ENCODE peak calls at places on chromosomes 6 and 20, in six cellular contexts. One of them, this sample, is unnamed.

GRCh38 chr6:128600397-128600951 is 80.1 kb upstream of the PTPRK start:
- DNase-seq in HCT116: no peak
- DNase-seq in NCI-H748 treated with DMSO at 0.1 percent for 48 hours: peak
- DNase-seq in MM.1S: peak
- DNase-seq in NCI-H774: peak
- DNase-seq in HepG2: no peak
- DNase-seq in this sample: no peak

GRCh38 chr6:24836116-24836515 is 37.4 kb upstream of the ARMH2 start:
- DNase-seq in HCT116: no peak
- DNase-seq in NCI-H748 treated with DMSO at 0.1 percent for 48 hours: no peak
- DNase-seq in MM.1S: no peak
- DNase-seq in NCI-H774: no peak
- DNase-seq in HepG2: no peak
- DNase-seq in this sample: no peak

GRCh38 chr20:9422335-9422734 is 92.1 kb upstream of the LAMP5 start:
- DNase-seq in HCT116: no peak
- DNase-seq in NCI-H748 treated with DMSO at 0.1 percent for 48 hours: no peak
- DNase-seq in MM.1S: no peak
- DNase-seq in NCI-H774: no peak
- DNase-seq in HepG2: no peak
- DNase-seq in this sample: no peak

GRCh38 chr6:33147807-33148666 is 44.2 kb downstream of the COL11A2 start:
- DNase-seq in HCT116: peak
- DNase-seq in NCI-H748 treated with DMSO at 0.1 percent for 48 hours: no peak
- DNase-seq in MM.1S: no peak
- DNase-seq in NCI-H774: no peak
- DNase-seq in HepG2: peak
- DNase-seq in this sample: no peak

GRCh38 chr20:18001131-18001921 is 32.5 kb downstream of the MGME1 start:
- DNase-seq in HCT116: no peak
- DNase-seq in NCI-H748 treated with DMSO at 0.1 percent for 48 hours: no peak
- DNase-seq in MM.1S: no peak
- DNase-seq in NCI-H774: no peak
- DNase-seq in HepG2: peak
- DNase-seq in this sample: no peak

GRCh38 chr20:45538209-45538798 is 978 bp downstream of the WFDC6 start:
- DNase-seq in HCT116: no peak
- DNase-seq in NCI-H748 treated with DMSO at 0.1 percent for 48 hours: no peak
- DNase-seq in MM.1S: no peak
- DNase-seq in NCI-H774: no peak
- DNase-seq in HepG2: no peak
- DNase-seq in this sample: peak

GRCh38 chr6:81026041-81026553 is 726.4 kb downstream of the TENT5A start:
- DNase-seq in HCT116: no peak
- DNase-seq in NCI-H748 treated with DMSO at 0.1 percent for 48 hours: no peak
- DNase-seq in MM.1S: no peak
- DNase-seq in NCI-H774: no peak
- DNase-seq in HepG2: no peak
- DNase-seq in this sample: no peak

GRCh38 chr6:26159417-26160273 is 72.4 kb downstream of the HFE start:
- DNase-seq in HCT116: no peak
- DNase-seq in NCI-H748 treated with DMSO at 0.1 percent for 48 hours: peak
- DNase-seq in MM.1S: peak
- DNase-seq in NCI-H774: no peak
- DNase-seq in HepG2: no peak
- DNase-seq in this sample: no peak

GRCh38 chr20:25283221-25283951 is 35.5 kb downstream of the PYGB start:
- DNase-seq in HCT116: no peak
- DNase-seq in NCI-H748 treated with DMSO at 0.1 percent for 48 hours: no peak
- DNase-seq in MM.1S: no peak
- DNase-seq in NCI-H774: no peak
- DNase-seq in HepG2: no peak
- DNase-seq in this sample: no peak

GRCh38 chr6:134720353-134721094 is 229.4 kb downstream of the ALDH8A1 start:
- DNase-seq in HCT116: no peak
- DNase-seq in NCI-H748 treated with DMSO at 0.1 percent for 48 hours: no peak
- DNase-seq in MM.1S: no peak
- DNase-seq in NCI-H774: no peak
- DNase-seq in HepG2: no peak
- DNase-seq in this sample: no peak

GRCh38 chr6:1636971-1637871 is 27.5 kb downstream of the FOXC1 start:
- DNase-seq in HCT116: no peak
- DNase-seq in NCI-H748 treated with DMSO at 0.1 percent for 48 hours: no peak
- DNase-seq in MM.1S: no peak
- DNase-seq in NCI-H774: peak
- DNase-seq in HepG2: no peak
- DNase-seq in this sample: no peak

GRCh38 chr6:16432075-16433032 is 194.0 kb downstream of the GMPR start:
- DNase-seq in HCT116: no peak
- DNase-seq in NCI-H748 treated with DMSO at 0.1 percent for 48 hours: no peak
- DNase-seq in MM.1S: no peak
- DNase-seq in NCI-H774: no peak
- DNase-seq in HepG2: no peak
- DNase-seq in this sample: no peak

GRCh38 chr6:36956111-36956820 is 1.7 kb downstream of the PI16 start:
- DNase-seq in HCT116: no peak
- DNase-seq in NCI-H748 treated with DMSO at 0.1 percent for 48 hours: no peak
- DNase-seq in MM.1S: no peak
- DNase-seq in NCI-H774: no peak
- DNase-seq in HepG2: no peak
- DNase-seq in this sample: no peak

GRCh38 chr6:10954590-10955010 is 67.7 kb downstream of the SYCP2L start:
- DNase-seq in HCT116: peak
- DNase-seq in NCI-H748 treated with DMSO at 0.1 percent for 48 hours: peak
- DNase-seq in MM.1S: peak
- DNase-seq in NCI-H774: no peak
- DNase-seq in HepG2: peak
- DNase-seq in this sample: peak

GRCh38 chr6:137808836-137809315 is 58.2 kb upstream of the TNFAIP3 start:
- DNase-seq in HCT116: no peak
- DNase-seq in NCI-H748 treated with DMSO at 0.1 percent for 48 hours: no peak
- DNase-seq in MM.1S: no peak
- DNase-seq in NCI-H774: no peak
- DNase-seq in HepG2: peak
- DNase-seq in this sample: no peak

GRCh38 chr6:73143551-73143950 is 81.7 kb downstream of the KHDC1L start:
- DNase-seq in HCT116: no peak
- DNase-seq in NCI-H748 treated with DMSO at 0.1 percent for 48 hours: no peak
- DNase-seq in MM.1S: no peak
- DNase-seq in NCI-H774: no peak
- DNase-seq in HepG2: no peak
- DNase-seq in this sample: no peak

GRCh38 chr20:13862245-13862644 is 77.4 kb downstream of the NDUFAF5 start:
- DNase-seq in HCT116: no peak
- DNase-seq in NCI-H748 treated with DMSO at 0.1 percent for 48 hours: no peak
- DNase-seq in MM.1S: no peak
- DNase-seq in NCI-H774: no peak
- DNase-seq in HepG2: no peak
- DNase-seq in this sample: no peak

GRCh38 chr20:25669826-25670422 is 26.7 kb downstream of the ZNF337 start:
- DNase-seq in HCT116: no peak
- DNase-seq in NCI-H748 treated with DMSO at 0.1 percent for 48 hours: no peak
- DNase-seq in MM.1S: no peak
- DNase-seq in NCI-H774: no peak
- DNase-seq in HepG2: peak
- DNase-seq in this sample: peak

GRCh38 chr6:41801380-41801779 is 13.9 kb downstream of the TOMM6 start:
- DNase-seq in HCT116: no peak
- DNase-seq in NCI-H748 treated with DMSO at 0.1 percent for 48 hours: no peak
- DNase-seq in MM.1S: no peak
- DNase-seq in NCI-H774: no peak
- DNase-seq in HepG2: no peak
- DNase-seq in this sample: no peak

GRCh38 chr6:159983641-159984080 is 14.8 kb downstream of the IGF2R start:
- DNase-seq in HCT116: no peak
- DNase-seq in NCI-H748 treated with DMSO at 0.1 percent for 48 hours: no peak
- DNase-seq in MM.1S: no peak
- DNase-seq in NCI-H774: no peak
- DNase-seq in HepG2: no peak
- DNase-seq in this sample: no peak

GRCh38 chr6:155693573-155694428 is 238.2 kb upstream of the NOX3 start:
- DNase-seq in HCT116: no peak
- DNase-seq in NCI-H748 treated with DMSO at 0.1 percent for 48 hours: peak
- DNase-seq in MM.1S: no peak
- DNase-seq in NCI-H774: no peak
- DNase-seq in HepG2: no peak
- DNase-seq in this sample: no peak

GRCh38 chr6:143276436-143276835 is 174.1 kb downstream of the ADAT2 start:
- DNase-seq in HCT116: no peak
- DNase-seq in NCI-H748 treated with DMSO at 0.1 percent for 48 hours: no peak
- DNase-seq in MM.1S: peak
- DNase-seq in NCI-H774: no peak
- DNase-seq in HepG2: no peak
- DNase-seq in this sample: no peak

GRCh38 chr20:57786304-57786942 is 76.6 kb upstream of the PMEPA1 start:
- DNase-seq in HCT116: no peak
- DNase-seq in NCI-H748 treated with DMSO at 0.1 percent for 48 hours: no peak
- DNase-seq in MM.1S: no peak
- DNase-seq in NCI-H774: no peak
- DNase-seq in HepG2: no peak
- DNase-seq in this sample: peak

GRCh38 chr20:47606414-47607207 is 104.9 kb downstream of the NCOA3 start:
- DNase-seq in HCT116: no peak
- DNase-seq in NCI-H748 treated with DMSO at 0.1 percent for 48 hours: no peak
- DNase-seq in MM.1S: no peak
- DNase-seq in NCI-H774: peak
- DNase-seq in HepG2: no peak
- DNase-seq in this sample: no peak

GRCh38 chr6:157961829-157962228 is 19.8 kb upstream of the SYNJ2 start:
- DNase-seq in HCT116: no peak
- DNase-seq in NCI-H748 treated with DMSO at 0.1 percent for 48 hours: no peak
- DNase-seq in MM.1S: no peak
- DNase-seq in NCI-H774: no peak
- DNase-seq in HepG2: no peak
- DNase-seq in this sample: no peak

GRCh38 chr6:47698342-47698787 is at the start of gene ADGRF4:
- DNase-seq in HCT116: no peak
- DNase-seq in NCI-H748 treated with DMSO at 0.1 percent for 48 hours: no peak
- DNase-seq in MM.1S: no peak
- DNase-seq in NCI-H774: no peak
- DNase-seq in HepG2: no peak
- DNase-seq in this sample: no peak

GRCh38 chr6:104829183-104829958 is 30.3 kb downstream of the HACE1 start:
- DNase-seq in HCT116: no peak
- DNase-seq in NCI-H748 treated with DMSO at 0.1 percent for 48 hours: no peak
- DNase-seq in MM.1S: no peak
- DNase-seq in NCI-H774: no peak
- DNase-seq in HepG2: no peak
- DNase-seq in this sample: no peak

GRCh38 chr20:16208443-16208842 is 364.8 kb downstream of the KIF16B start:
- DNase-seq in HCT116: no peak
- DNase-seq in NCI-H748 treated with DMSO at 0.1 percent for 48 hours: no peak
- DNase-seq in MM.1S: no peak
- DNase-seq in NCI-H774: no peak
- DNase-seq in HepG2: no peak
- DNase-seq in this sample: no peak

This sample was measured in H9.